ENCODE peak calls at places on chromosomes 1 and 21, in nine cellular contexts. One of them, this sample, is unnamed.

GRCh38 chr1:109252893-109253802 is 3.8 kb downstream of the CELSR2 start:
- DNase-seq in NB4: no peak
- DNase-seq in OCI-LY7: peak
- DNase-seq in mucosa of gallbladder: peak
- DNase-seq in GOT3: no peak
- DNase-seq in NCI-H460: no peak
- DNase-seq in HuH-7: no peak
- DNase-seq in MV-4-11: no peak
- DNase-seq in stimulated activated CD4-positive, alpha-beta T cell treated with anti-CD3 and anti-CD28 coated beads, TNF-alpha, amount 100 ng/mL, for 1 hour: no peak
- DNase-seq in this sample: no peak

GRCh38 chr1:171195781-171196180 is 10.7 kb downstream of the FMO2 start:
- DNase-seq in mucosa of gallbladder: peak
- DNase-seq in NCI-H460: no peak
- DNase-seq in NB4: no peak
- DNase-seq in OCI-LY7: no peak
- DNase-seq in MV-4-11: no peak
- DNase-seq in HuH-7: no peak
- DNase-seq in GOT3: no peak
- DNase-seq in stimulated activated CD4-positive, alpha-beta T cell treated with anti-CD3 and anti-CD28 coated beads, TNF-alpha, amount 100 ng/mL, for 1 hour: no peak
- DNase-seq in this sample: no peak

GRCh38 chr1:34825455-34826081 is 32.8 kb downstream of the GJA4 start:
- DNase-seq in NB4: no peak
- DNase-seq in OCI-LY7: no peak
- DNase-seq in stimulated activated CD4-positive, alpha-beta T cell treated with anti-CD3 and anti-CD28 coated beads, TNF-alpha, amount 100 ng/mL, for 1 hour: no peak
- DNase-seq in NCI-H460: no peak
- DNase-seq in MV-4-11: no peak
- DNase-seq in mucosa of gallbladder: peak
- DNase-seq in GOT3: no peak
- DNase-seq in HuH-7: no peak
- DNase-seq in this sample: no peak

GRCh38 chr1:172545349-172546004 is 12.5 kb downstream of the SUCO start:
- DNase-seq in OCI-LY7: peak
- DNase-seq in MV-4-11: peak
- DNase-seq in HuH-7: no peak
- DNase-seq in mucosa of gallbladder: no peak
- DNase-seq in NB4: no peak
- DNase-seq in GOT3: no peak
- DNase-seq in stimulated activated CD4-positive, alpha-beta T cell treated with anti-CD3 and anti-CD28 coated beads, TNF-alpha, amount 100 ng/mL, for 1 hour: no peak
- DNase-seq in NCI-H460: no peak
- DNase-seq in this sample: no peak

GRCh38 chr21:46411236-46411635 is 47.5 kb upstream of the DIP2A start:
- DNase-seq in stimulated activated CD4-positive, alpha-beta T cell treated with anti-CD3 and anti-CD28 coated beads, TNF-alpha, amount 100 ng/mL, for 1 hour: no peak
- DNase-seq in mucosa of gallbladder: no peak
- DNase-seq in OCI-LY7: no peak
- DNase-seq in HuH-7: no peak
- DNase-seq in MV-4-11: no peak
- DNase-seq in NB4: no peak
- DNase-seq in NCI-H460: no peak
- DNase-seq in GOT3: no peak
- DNase-seq in this sample: no peak

GRCh38 chr1:15141933-15142647 is 11.5 kb upstream of the TMEM51 start:
- DNase-seq in GOT3: no peak
- DNase-seq in NB4: no peak
- DNase-seq in mucosa of gallbladder: peak
- DNase-seq in MV-4-11: peak
- DNase-seq in OCI-LY7: no peak
- DNase-seq in stimulated activated CD4-positive, alpha-beta T cell treated with anti-CD3 and anti-CD28 coated beads, TNF-alpha, amount 100 ng/mL, for 1 hour: no peak
- DNase-seq in NCI-H460: no peak
- DNase-seq in HuH-7: no peak
- DNase-seq in this sample: no peak

GRCh38 chr1:10765734-10766478 is 30.5 kb downstream of the CASZ1 start:
- DNase-seq in NCI-H460: no peak
- DNase-seq in mucosa of gallbladder: peak
- DNase-seq in GOT3: no peak
- DNase-seq in MV-4-11: no peak
- DNase-seq in OCI-LY7: no peak
- DNase-seq in stimulated activated CD4-positive, alpha-beta T cell treated with anti-CD3 and anti-CD28 coated beads, TNF-alpha, amount 100 ng/mL, for 1 hour: no peak
- DNase-seq in HuH-7: no peak
- DNase-seq in NB4: no peak
- DNase-seq in this sample: no peak

GRCh38 chr1:1168451-1169411 is 4.9 kb upstream of the TTLL10 start:
- DNase-seq in NB4: peak
- DNase-seq in stimulated activated CD4-positive, alpha-beta T cell treated with anti-CD3 and anti-CD28 coated beads, TNF-alpha, amount 100 ng/mL, for 1 hour: no peak
- DNase-seq in MV-4-11: no peak
- DNase-seq in mucosa of gallbladder: no peak
- DNase-seq in OCI-LY7: no peak
- DNase-seq in HuH-7: no peak
- DNase-seq in GOT3: no peak
- DNase-seq in NCI-H460: no peak
- DNase-seq in this sample: no peak

GRCh38 chr1:19416145-19416544 is 69.2 kb downstream of the CAPZB start:
- DNase-seq in GOT3: no peak
- DNase-seq in NB4: no peak
- DNase-seq in MV-4-11: no peak
- DNase-seq in stimulated activated CD4-positive, alpha-beta T cell treated with anti-CD3 and anti-CD28 coated beads, TNF-alpha, amount 100 ng/mL, for 1 hour: no peak
- DNase-seq in HuH-7: no peak
- DNase-seq in OCI-LY7: no peak
- DNase-seq in NCI-H460: no peak
- DNase-seq in mucosa of gallbladder: no peak
- DNase-seq in this sample: no peak

GRCh38 chr1:150005606-150006005 is 4.9 kb downstream of the OTUD7B start:
- DNase-seq in NB4: no peak
- DNase-seq in HuH-7: no peak
- DNase-seq in stimulated activated CD4-positive, alpha-beta T cell treated with anti-CD3 and anti-CD28 coated beads, TNF-alpha, amount 100 ng/mL, for 1 hour: no peak
- DNase-seq in NCI-H460: no peak
- DNase-seq in MV-4-11: no peak
- DNase-seq in GOT3: no peak
- DNase-seq in OCI-LY7: no peak
- DNase-seq in mucosa of gallbladder: no peak
- DNase-seq in this sample: no peak

GRCh38 chr1:36176151-36176949 is 20.4 kb downstream of the MAP7D1 start:
- DNase-seq in HuH-7: no peak
- DNase-seq in stimulated activated CD4-positive, alpha-beta T cell treated with anti-CD3 and anti-CD28 coated beads, TNF-alpha, amount 100 ng/mL, for 1 hour: no peak
- DNase-seq in NB4: no peak
- DNase-seq in NCI-H460: no peak
- DNase-seq in OCI-LY7: no peak
- DNase-seq in mucosa of gallbladder: no peak
- DNase-seq in GOT3: no peak
- DNase-seq in MV-4-11: no peak
- DNase-seq in this sample: no peak

GRCh38 chr1:9419642-9420041 is 119.6 kb upstream of the SLC25A33 start:
- DNase-seq in OCI-LY7: no peak
- DNase-seq in HuH-7: no peak
- DNase-seq in MV-4-11: no peak
- DNase-seq in stimulated activated CD4-positive, alpha-beta T cell treated with anti-CD3 and anti-CD28 coated beads, TNF-alpha, amount 100 ng/mL, for 1 hour: no peak
- DNase-seq in NCI-H460: no peak
- DNase-seq in NB4: no peak
- DNase-seq in mucosa of gallbladder: no peak
- DNase-seq in GOT3: no peak
- DNase-seq in this sample: no peak

GRCh38 chr1:84619383-84620093 is 45.3 kb upstream of the CTBS start:
- DNase-seq in GOT3: no peak
- DNase-seq in OCI-LY7: no peak
- DNase-seq in MV-4-11: peak
- DNase-seq in mucosa of gallbladder: no peak
- DNase-seq in stimulated activated CD4-positive, alpha-beta T cell treated with anti-CD3 and anti-CD28 coated beads, TNF-alpha, amount 100 ng/mL, for 1 hour: no peak
- DNase-seq in NCI-H460: no peak
- DNase-seq in HuH-7: no peak
- DNase-seq in NB4: peak
- DNase-seq in this sample: no peak

GRCh38 chr1:156797212-156797871 is 19.3 kb downstream of the SH2D2A start:
- DNase-seq in NB4: peak
- DNase-seq in HuH-7: peak
- DNase-seq in NCI-H460: peak
- DNase-seq in stimulated activated CD4-positive, alpha-beta T cell treated with anti-CD3 and anti-CD28 coated beads, TNF-alpha, amount 100 ng/mL, for 1 hour: no peak
- DNase-seq in OCI-LY7: peak
- DNase-seq in MV-4-11: peak
- DNase-seq in GOT3: no peak
- DNase-seq in mucosa of gallbladder: peak
- DNase-seq in this sample: no peak